ENCODE peak calls at places on chromosomes 13 and 19, in seven cellular contexts. One of them, this sample, is unnamed. For H3K4me1 and H3K9me3, the result is how much of the 10 kb centered on the place peaks cover.

GRCh38 chr19:30877591-30878230 is 471.5 kb downstream of the TSHZ3 start:
- DNase-seq in kidney: no peak
- DNase-seq in K562: no peak
- DNase-seq in HCT116: no peak
- DNase-seq in Karpas-422: no peak
- DNase-seq in DND-41: no peak
- DNase-seq in psoas muscle: no peak
- DNase-seq in this sample: no peak

GRCh38 chr19:42113641-42114348 is 18.5 kb downstream of the POU2F2 start:
- DNase-seq in psoas muscle: peak
- DNase-seq in kidney: no peak
- DNase-seq in Karpas-422: peak
- DNase-seq in K562: no peak
- DNase-seq in DND-41: peak
- DNase-seq in HCT116: peak
- DNase-seq in this sample: no peak

GRCh38 chr13:74320282-74320681 is 186.1 kb upstream of the KLF12 start:
- DNase-seq in HCT116: no peak
- DNase-seq in K562: no peak
- DNase-seq in DND-41: no peak
- DNase-seq in psoas muscle: no peak
- DNase-seq in Karpas-422: no peak
- DNase-seq in kidney: no peak
- DNase-seq in this sample: no peak

GRCh38 chr19:55322495-55322894 is 2.6 kb downstream of the TMEM150B start:
- DNase-seq in psoas muscle: no peak
- DNase-seq in DND-41: no peak
- DNase-seq in K562: no peak
- DNase-seq in kidney: no peak
- DNase-seq in HCT116: no peak
- DNase-seq in Karpas-422: no peak
- DNase-seq in this sample: no peak

GRCh38 chr19:56170261-56170660 is 5.5 kb upstream of the GALP start:
- DNase-seq in kidney: no peak
- DNase-seq in psoas muscle: peak
- DNase-seq in K562: peak
- DNase-seq in HCT116: no peak
- DNase-seq in Karpas-422: no peak
- DNase-seq in DND-41: no peak
- DNase-seq in this sample: no peak

GRCh38 chr13:74907788-74908187 is 574.2 kb downstream of the TBC1D4 start:
- DNase-seq in DND-41: no peak
- DNase-seq in K562: no peak
- DNase-seq in kidney: no peak
- DNase-seq in Karpas-422: no peak
- DNase-seq in HCT116: no peak
- DNase-seq in psoas muscle: no peak
- DNase-seq in this sample: no peak

GRCh38 chr13:99067160-99067985 is 89.5 kb upstream of the DOCK9 start:
- DNase-seq in HCT116: peak
- DNase-seq in K562: no peak
- DNase-seq in Karpas-422: no peak
- DNase-seq in kidney: no peak
- DNase-seq in psoas muscle: no peak
- DNase-seq in DND-41: no peak
- DNase-seq in this sample: no peak

GRCh38 chr13:44903596-44903995 is 85.7 kb downstream of the NUFIP1 start:
- DNase-seq in HCT116: no peak
- DNase-seq in kidney: peak
- DNase-seq in psoas muscle: peak
- DNase-seq in DND-41: no peak
- DNase-seq in Karpas-422: no peak
- DNase-seq in K562: no peak
- DNase-seq in this sample: no peak

GRCh38 chr13:31797154-31797775 is 57.9 kb downstream of the RXFP2 start:
- DNase-seq in psoas muscle: no peak
- DNase-seq in kidney: no peak
- DNase-seq in HCT116: peak
- DNase-seq in K562: no peak
- DNase-seq in Karpas-422: no peak
- DNase-seq in DND-41: no peak
- DNase-seq in this sample: no peak

GRCh38 chr13:51590966-51591627 is 6.8 kb downstream of the WDFY2 start:
- DNase-seq in DND-41: no peak
- DNase-seq in Karpas-422: no peak
- DNase-seq in kidney: no peak
- DNase-seq in psoas muscle: no peak
- DNase-seq in HCT116: no peak
- DNase-seq in K562: peak
- DNase-seq in this sample: no peak

GRCh38 chr13:114056205-114057013 is 76.0 kb downstream of the RASA3 start:
- DNase-seq in K562: no peak
- DNase-seq in DND-41: no peak
- DNase-seq in HCT116: no peak
- DNase-seq in Karpas-422: no peak
- DNase-seq in psoas muscle: no peak
- DNase-seq in kidney: peak
- DNase-seq in this sample: no peak

GRCh38 chr13:114055766-114056165 is 76.7 kb downstream of the RASA3 start:
- DNase-seq in Karpas-422: no peak
- DNase-seq in psoas muscle: no peak
- DNase-seq in DND-41: no peak
- DNase-seq in kidney: peak
- DNase-seq in K562: no peak
- DNase-seq in HCT116: no peak
- DNase-seq in this sample: no peak

GRCh38 chr13:114059428-114059827 is 73.0 kb downstream of the RASA3 start:
- DNase-seq in DND-41: no peak
- DNase-seq in Karpas-422: no peak
- DNase-seq in HCT116: no peak
- DNase-seq in kidney: peak
- DNase-seq in psoas muscle: no peak
- DNase-seq in K562: no peak
- DNase-seq in this sample: no peak

GRCh38 chr13:114058051-114058867 is 74.2 kb downstream of the RASA3 start:
- DNase-seq in psoas muscle: no peak
- DNase-seq in HCT116: no peak
- DNase-seq in DND-41: no peak
- DNase-seq in K562: no peak
- DNase-seq in Karpas-422: no peak
- DNase-seq in kidney: peak
- DNase-seq in this sample: no peak

GRCh38 chr13:114057131-114058050 is 75.0 kb downstream of the RASA3 start:
- DNase-seq in DND-41: no peak
- DNase-seq in K562: no peak
- DNase-seq in Karpas-422: no peak
- DNase-seq in kidney: peak
- DNase-seq in HCT116: no peak
- DNase-seq in psoas muscle: no peak
- DNase-seq in this sample: no peak
- H3K4me1 ChIP-seq in DND-41: under half
- H3K4me1 ChIP-seq in K562: half or more
- H3K4me1 ChIP-seq in Karpas-422: under half
- H3K4me1 ChIP-seq in kidney: under half
- H3K4me1 ChIP-seq in HCT116: under half
- H3K4me1 ChIP-seq in psoas muscle: under half
- H3K4me1 ChIP-seq in this sample: under half

GRCh38 chr19:18363787-18364186 is 22.2 kb upstream of the GDF15 start:
- DNase-seq in DND-41: no peak
- DNase-seq in K562: no peak
- DNase-seq in Karpas-422: no peak
- DNase-seq in kidney: no peak
- DNase-seq in psoas muscle: no peak
- DNase-seq in HCT116: no peak
- DNase-seq in this sample: no peak

GRCh38 chr19:18362934-18363542 is 22.6 kb downstream of the PGPEP1 start:
- DNase-seq in psoas muscle: no peak
- DNase-seq in kidney: no peak
- DNase-seq in K562: no peak
- DNase-seq in DND-41: no peak
- DNase-seq in Karpas-422: no peak
- DNase-seq in HCT116: no peak
- DNase-seq in this sample: no peak

GRCh38 chr19:18361646-18362045 is 21.2 kb downstream of the PGPEP1 start:
- DNase-seq in kidney: no peak
- DNase-seq in DND-41: no peak
- DNase-seq in psoas muscle: no peak
- DNase-seq in K562: no peak
- DNase-seq in Karpas-422: no peak
- DNase-seq in HCT116: no peak
- DNase-seq in this sample: no peak

GRCh38 chr19:18366027-18366435 is 19.9 kb upstream of the GDF15 start:
- DNase-seq in Karpas-422: no peak
- DNase-seq in kidney: no peak
- DNase-seq in psoas muscle: no peak
- DNase-seq in DND-41: no peak
- DNase-seq in K562: no peak
- DNase-seq in HCT116: no peak
- DNase-seq in this sample: no peak

DNA sequence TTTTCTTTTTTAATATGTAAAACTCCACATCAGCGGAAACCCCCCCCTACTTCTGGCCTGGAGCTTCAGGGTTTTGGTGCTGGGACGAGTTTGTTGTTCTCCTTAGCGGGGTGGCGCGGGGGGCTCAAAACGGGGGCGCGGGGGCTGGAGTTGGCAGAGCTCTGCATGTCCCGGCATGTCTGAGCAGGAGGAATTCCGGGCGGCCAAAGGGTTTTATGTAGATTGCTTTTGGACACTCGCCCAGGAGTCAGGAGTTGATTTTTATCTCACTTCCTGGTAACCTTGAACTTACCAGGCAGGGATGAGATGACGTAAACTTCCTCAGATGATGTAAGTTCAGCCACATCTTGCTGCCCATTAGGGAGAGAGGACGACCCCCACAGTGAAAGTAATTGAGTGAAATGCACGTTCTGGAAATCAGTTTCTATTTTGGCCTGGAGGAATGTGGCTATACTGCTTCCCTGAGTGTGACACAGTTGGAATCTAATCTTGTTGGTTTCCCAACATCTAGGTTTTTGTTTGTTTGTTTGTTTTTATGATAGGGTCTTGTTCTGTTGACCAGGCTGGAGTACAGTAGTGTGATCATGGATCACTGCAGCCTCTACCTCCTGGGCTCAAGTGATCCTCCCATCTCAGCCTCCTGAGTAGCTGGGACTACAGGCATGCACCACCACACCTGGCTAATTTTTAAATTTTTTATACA is 21.0 kb upstream of the GDF15 start:
- DNase-seq in K562: peak
- DNase-seq in DND-41: peak
- DNase-seq in HCT116: peak
- DNase-seq in psoas muscle: no peak
- DNase-seq in Karpas-422: no peak
- DNase-seq in kidney: peak
- DNase-seq in this sample: no peak
- H3K9me3 ChIP-seq in K562: under half
- H3K9me3 ChIP-seq in DND-41: under half
- H3K9me3 ChIP-seq in HCT116: under half
- H3K9me3 ChIP-seq in psoas muscle: under half
- H3K9me3 ChIP-seq in Karpas-422: under half
- H3K9me3 ChIP-seq in kidney: under half
- H3K9me3 ChIP-seq in this sample: under half

GRCh38 chr13:21465710-21466160 is 6.6 kb upstream of the ZDHHC20 start:
- DNase-seq in HCT116: no peak
- DNase-seq in DND-41: no peak
- DNase-seq in kidney: no peak
- DNase-seq in Karpas-422: no peak
- DNase-seq in psoas muscle: no peak
- DNase-seq in K562: no peak
- DNase-seq in this sample: no peak

GRCh38 chr13:21463424-21463823 is 4.3 kb upstream of the ZDHHC20 start:
- DNase-seq in kidney: no peak
- DNase-seq in Karpas-422: no peak
- DNase-seq in HCT116: no peak
- DNase-seq in psoas muscle: no peak
- DNase-seq in K562: no peak
- DNase-seq in DND-41: no peak
- DNase-seq in this sample: no peak

GRCh38 chr13:21470785-21471184 is 11.7 kb upstream of the ZDHHC20 start:
- DNase-seq in K562: no peak
- DNase-seq in kidney: no peak
- DNase-seq in HCT116: no peak
- DNase-seq in Karpas-422: no peak
- DNase-seq in DND-41: no peak
- DNase-seq in psoas muscle: no peak
- DNase-seq in this sample: no peak

DNA sequence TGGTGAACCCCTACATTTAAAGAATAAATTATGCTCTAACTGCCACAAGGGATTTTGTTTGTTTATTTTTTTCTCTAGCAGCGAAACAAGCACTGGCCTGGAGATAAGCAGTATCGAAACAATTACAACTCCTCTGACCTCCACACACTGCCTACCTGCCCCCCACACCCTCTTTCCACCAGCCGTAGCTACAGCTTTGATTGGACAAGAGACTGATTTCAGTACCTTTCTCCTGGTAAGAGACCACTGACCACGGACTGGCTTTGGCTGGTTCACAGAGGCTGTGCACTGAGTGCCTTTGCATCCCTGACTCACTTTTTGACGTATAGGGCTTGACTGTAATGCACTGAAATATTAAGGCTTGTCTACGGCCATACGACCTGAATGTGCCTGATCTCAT is 7.4 kb upstream of the ZDHHC20 start:
- DNase-seq in kidney: no peak
- DNase-seq in K562: no peak
- DNase-seq in DND-41: no peak
- DNase-seq in psoas muscle: no peak
- DNase-seq in Karpas-422: no peak
- DNase-seq in HCT116: no peak
- DNase-seq in this sample: no peak
- H3K27ac ChIP-seq in kidney: no peak
- H3K27ac ChIP-seq in K562: no peak
- H3K27ac ChIP-seq in DND-41: no peak
- H3K27ac ChIP-seq in psoas muscle: no peak
- H3K27ac ChIP-seq in Karpas-422: no peak
- H3K27ac ChIP-seq in HCT116: no peak
- H3K27ac ChIP-seq in this sample: no peak

GRCh38 chr13:46655727-46656180 is 102.8 kb downstream of the LRCH1 start:
- DNase-seq in DND-41: no peak
- DNase-seq in Karpas-422: no peak
- DNase-seq in psoas muscle: no peak
- DNase-seq in K562: no peak
- DNase-seq in kidney: no peak
- DNase-seq in HCT116: no peak
- DNase-seq in this sample: no peak

GRCh38 chr13:46660408-46660807 is 107.4 kb downstream of the LRCH1 start:
- DNase-seq in kidney: no peak
- DNase-seq in Karpas-422: no peak
- DNase-seq in K562: no peak
- DNase-seq in HCT116: no peak
- DNase-seq in psoas muscle: no peak
- DNase-seq in DND-41: no peak
- DNase-seq in this sample: no peak

GRCh38 chr13:46654956-46655726 is 102.2 kb downstream of the LRCH1 start:
- DNase-seq in HCT116: no peak
- DNase-seq in Karpas-422: no peak
- DNase-seq in kidney: no peak
- DNase-seq in K562: no peak
- DNase-seq in psoas muscle: no peak
- DNase-seq in DND-41: no peak
- DNase-seq in this sample: no peak

GRCh38 chr13:46659413-46660065 is 106.6 kb downstream of the LRCH1 start:
- DNase-seq in kidney: no peak
- DNase-seq in HCT116: no peak
- DNase-seq in psoas muscle: no peak
- DNase-seq in DND-41: no peak
- DNase-seq in Karpas-422: no peak
- DNase-seq in K562: no peak
- DNase-seq in this sample: no peak

GRCh38 chr13:46656786-46657185 is 103.8 kb downstream of the LRCH1 start:
- DNase-seq in psoas muscle: no peak
- DNase-seq in K562: no peak
- DNase-seq in kidney: no peak
- DNase-seq in HCT116: no peak
- DNase-seq in Karpas-422: peak
- DNase-seq in DND-41: no peak
- DNase-seq in this sample: no peak
- H3K4me1 ChIP-seq in psoas muscle: under half
- H3K4me1 ChIP-seq in K562: under half
- H3K4me1 ChIP-seq in kidney: under half
- H3K4me1 ChIP-seq in HCT116: under half
- H3K4me1 ChIP-seq in Karpas-422: under half
- H3K4me1 ChIP-seq in DND-41: under half
- H3K4me1 ChIP-seq in this sample: under half